ENCODE peak calls at places on chromosomes 13 and 19, in nine cellular contexts. L is G401, P is cardiac muscle cell, O is GM04503, C is germinal center, N is glutamatergic neuron, G is myocyte, K is right atrium auricular region, V is lung. Z is an unnamed sample.
A peak's percentile ranks its signal among the peaks of the same experiment; 100 is the strongest.

GRCh38 chr13:26579580-26579979 is 22.1 kb downstream of the WASF3 start:
- DNase-seq in G (no peak), L (no peak), K (no peak), O (no peak), C (no peak), N (no peak), V (no peak), P (no peak), Z (no peak)

GRCh38 chr19:2983351-2984195 is 6.2 kb downstream of the TLE6 start:
- DNase-seq in N (peak; percentile 94), P (peak; percentile 90), C (peak; percentile 28), K (peak; percentile 82), O (peak; percentile 29), G (no peak), V (no peak), L (peak; percentile 32), Z (peak; percentile 86)

GRCh38 chr19:50658438-50659317 is 9.4 kb downstream of the C19orf81 start:
- DNase-seq in O (no peak), V (peak; percentile 66), N (peak; percentile 97), P (peak; percentile 91), G (no peak), L (peak; percentile 91), K (no peak), C (peak; percentile 98), Z (no peak)

GRCh38 chr13:30119476-30119875 is 187.9 kb downstream of the KATNAL1 start:
- DNase-seq in L (no peak), G (peak; percentile 60), O (peak; percentile 90), V (no peak), N (no peak), P (peak; percentile 74), C (no peak), K (no peak), Z (no peak)

GRCh38 chr19:45403781-45404556 is 900 bp downstream of the PPP1R13L start:
- DNase-seq in L (peak; percentile 33), N (peak; percentile 60), C (peak; percentile 85), G (no peak), K (peak; percentile 69), V (peak; percentile 71), P (peak; percentile 35), O (no peak), Z (peak; percentile 73)

GRCh38 chr19:30718728-30719127 is 346.5 kb downstream of the ZNF536 start:
- DNase-seq in G (no peak), P (no peak), L (no peak), N (no peak), K (no peak), O (no peak), C (no peak), V (no peak), Z (no peak)

GRCh38 chr13:60384911-60385310 is 12.1 kb upstream of the TDRD3 start:
- DNase-seq in V (no peak), G (no peak), O (no peak), L (no peak), K (no peak), P (no peak), C (no peak), N (no peak), Z (no peak)

GRCh38 chr19:7200739-7201138 is 93.5 kb downstream of the INSR start:
- DNase-seq in C (no peak), N (no peak), G (no peak), V (no peak), K (no peak), L (no peak), O (no peak), P (no peak), Z (no peak)

GRCh38 chr19:48737360-48737998 is 2.9 kb downstream of the RASIP1 start:
- DNase-seq in P (peak; percentile 33), L (peak; percentile 62), G (no peak), N (peak; percentile 68), O (no peak), V (no peak), K (no peak), C (no peak), Z (no peak)

GRCh38 chr19:33434886-33435705 is 61.6 kb downstream of the CEBPG start:
- DNase-seq in C (no peak), O (no peak), L (no peak), V (no peak), G (peak; percentile 23), P (peak; percentile 22), N (peak; percentile 54), K (no peak), Z (peak; percentile 64)